ENCODE peak calls at places on chromosomes 7 and 10, in six cellular contexts. One of them, this sample, is unnamed.

GRCh38 chr7:84535584-84536255 is 341.1 kb upstream of the SEMA3A start:
- DNase-seq in K562: no peak
- DNase-seq in prostate gland: no peak
- DNase-seq in spleen: no peak
- DNase-seq in sigmoid colon: no peak
- DNase-seq in pancreas: no peak
- DNase-seq in this sample: no peak

GRCh38 chr7:159038066-159038465 is 106.6 kb downstream of the VIPR2 start:
- DNase-seq in sigmoid colon: peak; percentile 34
- DNase-seq in prostate gland: no peak
- DNase-seq in pancreas: no peak
- DNase-seq in K562: no peak
- DNase-seq in spleen: no peak
- DNase-seq in this sample: peak; percentile 25

GRCh38 chr7:27840314-27840713 is 100.4 kb downstream of the TAX1BP1 start:
- DNase-seq in prostate gland: no peak
- DNase-seq in spleen: no peak
- DNase-seq in K562: no peak
- DNase-seq in sigmoid colon: no peak
- DNase-seq in pancreas: no peak
- DNase-seq in this sample: no peak

GRCh38 chr10:77458986-77459590 is 178.5 kb downstream of the KCNMA1 start:
- DNase-seq in sigmoid colon: no peak
- DNase-seq in spleen: no peak
- DNase-seq in prostate gland: no peak
- DNase-seq in pancreas: no peak
- DNase-seq in K562: no peak
- DNase-seq in this sample: no peak

GRCh38 chr7:91343420-91343819 is 79.2 kb downstream of the FZD1 start:
- DNase-seq in spleen: no peak
- DNase-seq in sigmoid colon: no peak
- DNase-seq in K562: no peak
- DNase-seq in prostate gland: no peak
- DNase-seq in pancreas: no peak
- DNase-seq in this sample: no peak

GRCh38 chr7:127717502-127718125 is 65.6 kb downstream of the SND1 start:
- DNase-seq in K562: no peak
- DNase-seq in pancreas: no peak
- DNase-seq in sigmoid colon: no peak
- DNase-seq in prostate gland: no peak
- DNase-seq in spleen: no peak
- DNase-seq in this sample: no peak

GRCh38 chr7:136687693-136688322 is 180.6 kb upstream of the CHRM2 start:
- DNase-seq in K562: peak; percentile 47
- DNase-seq in spleen: no peak
- DNase-seq in pancreas: no peak
- DNase-seq in prostate gland: no peak
- DNase-seq in sigmoid colon: no peak
- DNase-seq in this sample: no peak

GRCh38 chr7:139426258-139427028 is 57.0 kb downstream of the KLRG2 start:
- DNase-seq in K562: no peak
- DNase-seq in spleen: no peak
- DNase-seq in pancreas: no peak
- DNase-seq in sigmoid colon: no peak
- DNase-seq in prostate gland: no peak
- DNase-seq in this sample: no peak

GRCh38 chr10:125159486-125159931 is 854 bp downstream of the CTBP2 start:
- DNase-seq in pancreas: peak; percentile 40
- DNase-seq in K562: peak; percentile 33
- DNase-seq in spleen: peak; percentile 87
- DNase-seq in prostate gland: no peak
- DNase-seq in sigmoid colon: peak; percentile 66
- DNase-seq in this sample: no peak

GRCh38 chr7:74306737-74307469 is 17.7 kb downstream of the CLIP2 start:
- DNase-seq in prostate gland: peak; percentile 16
- DNase-seq in sigmoid colon: peak; percentile 82
- DNase-seq in K562: peak; percentile 73
- DNase-seq in pancreas: peak; percentile 47
- DNase-seq in spleen: no peak
- DNase-seq in this sample: no peak

GRCh38 chr7:158442260-158442659 is 145.4 kb downstream of the PTPRN2 start:
- DNase-seq in sigmoid colon: no peak
- DNase-seq in K562: peak; percentile 43
- DNase-seq in prostate gland: no peak
- DNase-seq in pancreas: no peak
- DNase-seq in spleen: no peak
- DNase-seq in this sample: no peak

GRCh38 chr7:18927134-18927533 is 190.3 kb downstream of the TWIST1 start:
- DNase-seq in spleen: no peak
- DNase-seq in sigmoid colon: no peak
- DNase-seq in pancreas: no peak
- DNase-seq in K562: no peak
- DNase-seq in prostate gland: no peak
- DNase-seq in this sample: no peak

GRCh38 chr10:3783313-3783689 is 1.7 kb downstream of the KLF6 start:
- DNase-seq in spleen: peak; percentile 91
- DNase-seq in pancreas: peak; percentile 62
- DNase-seq in prostate gland: peak; percentile 52
- DNase-seq in sigmoid colon: peak; percentile 87
- DNase-seq in K562: no peak
- DNase-seq in this sample: peak; percentile 74

GRCh38 chr7:105136221-105136620 is 122.2 kb downstream of the KMT2E start:
- DNase-seq in sigmoid colon: no peak
- DNase-seq in K562: no peak
- DNase-seq in spleen: no peak
- DNase-seq in prostate gland: no peak
- DNase-seq in pancreas: no peak
- DNase-seq in this sample: no peak

GRCh38 chr10:88538038-88538437 is 45.1 kb downstream of the RNLS start:
- DNase-seq in sigmoid colon: no peak
- DNase-seq in spleen: no peak
- DNase-seq in K562: no peak
- DNase-seq in pancreas: no peak
- DNase-seq in prostate gland: no peak
- DNase-seq in this sample: no peak

GRCh38 chr7:51316666-51317581 is at the start of gene COBL:
- DNase-seq in sigmoid colon: peak; percentile 65
- DNase-seq in spleen: no peak
- DNase-seq in prostate gland: peak; percentile 46
- DNase-seq in pancreas: peak; percentile 53
- DNase-seq in K562: peak; percentile 77
- DNase-seq in this sample: no peak

GRCh38 chr7:83119002-83119358 is 43.7 kb downstream of the PCLO start:
- DNase-seq in K562: no peak
- DNase-seq in pancreas: no peak
- DNase-seq in sigmoid colon: no peak
- DNase-seq in prostate gland: no peak
- DNase-seq in spleen: no peak
- DNase-seq in this sample: no peak

GRCh38 chr7:122248472-122248871 is 56.1 kb downstream of the FEZF1 start:
- DNase-seq in prostate gland: no peak
- DNase-seq in sigmoid colon: no peak
- DNase-seq in spleen: no peak
- DNase-seq in K562: no peak
- DNase-seq in pancreas: no peak
- DNase-seq in this sample: no peak

GRCh38 chr10:65798133-65798532 is 1127.7 kb upstream of the LRRTM3 start:
- DNase-seq in pancreas: no peak
- DNase-seq in spleen: no peak
- DNase-seq in prostate gland: no peak
- DNase-seq in K562: no peak
- DNase-seq in sigmoid colon: no peak
- DNase-seq in this sample: no peak

GRCh38 chr10:23192396-23192740 is 256 bp downstream of the PTF1A start:
- DNase-seq in K562: no peak
- DNase-seq in prostate gland: no peak
- DNase-seq in sigmoid colon: no peak
- DNase-seq in pancreas: no peak
- DNase-seq in spleen: no peak
- DNase-seq in this sample: no peak

GRCh38 chr7:116984917-116985316 is 31.6 kb downstream of the ST7 start:
- DNase-seq in sigmoid colon: no peak
- DNase-seq in pancreas: no peak
- DNase-seq in K562: peak; percentile 66
- DNase-seq in spleen: no peak
- DNase-seq in prostate gland: no peak
- DNase-seq in this sample: no peak

GRCh38 chr10:118692911-118693310 is 61.9 kb downstream of the CACUL1 start:
- DNase-seq in sigmoid colon: no peak
- DNase-seq in spleen: no peak
- DNase-seq in prostate gland: no peak
- DNase-seq in pancreas: no peak
- DNase-seq in K562: no peak
- DNase-seq in this sample: no peak

GRCh38 chr10:129707406-129708388 is 240.7 kb downstream of the MGMT start:
- DNase-seq in pancreas: peak; percentile 24
- DNase-seq in spleen: peak; percentile 50
- DNase-seq in prostate gland: peak; percentile 51
- DNase-seq in K562: no peak
- DNase-seq in sigmoid colon: no peak
- DNase-seq in this sample: no peak

GRCh38 chr7:136869006-136869961 is 832 bp downstream of the CHRM2 start:
- DNase-seq in K562: no peak
- DNase-seq in sigmoid colon: peak; percentile 78
- DNase-seq in spleen: peak; percentile 64
- DNase-seq in prostate gland: no peak
- DNase-seq in pancreas: no peak
- DNase-seq in this sample: no peak

GRCh38 chr7:87129332-87129731 is 22.9 kb upstream of the DMTF1 start:
- DNase-seq in sigmoid colon: no peak
- DNase-seq in prostate gland: no peak
- DNase-seq in spleen: no peak
- DNase-seq in pancreas: no peak
- DNase-seq in K562: no peak
- DNase-seq in this sample: no peak

GRCh38 chr10:29160110-29160669 is 128.7 kb upstream of the LYZL1 start:
- DNase-seq in K562: no peak
- DNase-seq in sigmoid colon: no peak
- DNase-seq in prostate gland: no peak
- DNase-seq in spleen: no peak
- DNase-seq in pancreas: no peak
- DNase-seq in this sample: no peak

GRCh38 chr7:116948934-116949333 is 4.4 kb upstream of the ST7 start:
- DNase-seq in spleen: no peak
- DNase-seq in sigmoid colon: no peak
- DNase-seq in K562: no peak
- DNase-seq in prostate gland: no peak
- DNase-seq in pancreas: no peak
- DNase-seq in this sample: no peak

GRCh38 chr10:113320980-113321379 is 231.9 kb upstream of the HABP2 start:
- DNase-seq in pancreas: no peak
- DNase-seq in sigmoid colon: no peak
- DNase-seq in prostate gland: no peak
- DNase-seq in K562: no peak
- DNase-seq in spleen: no peak
- DNase-seq in this sample: peak; percentile 56

GRCh38 chr10:33337335-33337854 is 2.9 kb upstream of the NRP1 start:
- DNase-seq in pancreas: peak; percentile 14
- DNase-seq in K562: no peak
- DNase-seq in prostate gland: no peak
- DNase-seq in sigmoid colon: no peak
- DNase-seq in spleen: no peak
- DNase-seq in this sample: no peak
- TF ChIP-seq CTCF in pancreas: no peak
- TF ChIP-seq CTCF in K562: no peak
- TF ChIP-seq CTCF in prostate gland: no peak
- TF ChIP-seq CTCF in sigmoid colon: peak; percentile 23
- TF ChIP-seq CTCF in spleen: no peak
- TF ChIP-seq CTCF in this sample: no peak

DNA sequence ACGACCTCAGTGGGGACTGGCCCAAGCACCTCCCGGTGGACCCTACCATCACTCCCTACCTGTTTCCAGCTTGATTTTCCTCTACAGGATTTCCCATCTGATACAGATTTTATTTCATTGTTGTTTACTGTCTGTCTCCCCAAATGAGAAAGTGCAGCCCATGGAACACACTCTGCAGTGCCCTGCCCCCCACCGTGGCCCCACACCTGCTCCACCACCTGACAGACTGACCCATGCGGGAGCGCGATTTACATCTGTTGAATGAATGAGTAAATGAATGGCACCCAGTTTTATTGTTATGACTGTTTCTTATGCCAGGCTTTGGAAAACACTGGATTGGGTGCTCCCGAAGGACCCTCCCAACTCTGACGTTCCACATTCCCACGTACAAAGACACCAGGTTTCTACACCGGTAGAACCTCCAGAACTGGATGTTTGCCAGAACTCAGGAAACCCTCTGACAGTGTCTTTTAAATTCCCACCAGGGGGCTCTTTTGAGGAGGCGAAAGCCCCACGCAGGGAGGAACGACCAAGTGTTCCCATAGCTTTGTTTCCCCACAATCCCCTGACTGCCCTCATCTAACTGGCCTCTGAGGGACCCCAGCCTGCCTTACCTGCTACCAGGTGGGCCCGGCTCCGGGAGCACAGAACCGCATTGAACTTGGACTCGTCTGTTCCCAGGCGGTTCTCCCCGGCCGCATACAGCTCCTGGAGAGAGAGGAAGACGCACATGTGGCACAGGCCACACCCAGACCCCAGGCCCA is 29.0 kb downstream of the PLAC9 start:
- DNase-seq in K562: no peak
- DNase-seq in sigmoid colon: no peak
- DNase-seq in spleen: no peak
- DNase-seq in prostate gland: no peak
- DNase-seq in pancreas: no peak
- DNase-seq in this sample: no peak
- TF ChIP-seq CTCF in K562: peak; percentile 54
- TF ChIP-seq CTCF in sigmoid colon: no peak
- TF ChIP-seq CTCF in spleen: no peak
- TF ChIP-seq CTCF in prostate gland: no peak
- TF ChIP-seq CTCF in pancreas: no peak
- TF ChIP-seq CTCF in this sample: no peak

GRCh38 chr7:132872034-132872433 is 209.9 kb downstream of the CHCHD3 start:
- DNase-seq in prostate gland: no peak
- DNase-seq in spleen: no peak
- DNase-seq in sigmoid colon: no peak
- DNase-seq in K562: no peak
- DNase-seq in pancreas: no peak
- DNase-seq in this sample: no peak
- TF ChIP-seq CTCF in prostate gland: no peak
- TF ChIP-seq CTCF in spleen: no peak
- TF ChIP-seq CTCF in sigmoid colon: no peak
- TF ChIP-seq CTCF in K562: no peak
- TF ChIP-seq CTCF in pancreas: no peak
- TF ChIP-seq CTCF in this sample: no peak

GRCh38 chr10:84139126-84140035 is at the start of gene GHITM:
- DNase-seq in pancreas: peak; percentile 98
- DNase-seq in sigmoid colon: peak; percentile 99
- DNase-seq in prostate gland: peak; percentile 99
- DNase-seq in K562: peak; percentile 97
- DNase-seq in spleen: peak; percentile 99
- DNase-seq in this sample: peak; percentile 100
- TF ChIP-seq CTCF in pancreas: peak; percentile 41
- TF ChIP-seq CTCF in sigmoid colon: peak; percentile 62
- TF ChIP-seq CTCF in prostate gland: peak; percentile 24
- TF ChIP-seq CTCF in K562: peak; percentile 38
- TF ChIP-seq CTCF in spleen: peak; percentile 58
- TF ChIP-seq CTCF in this sample: peak; percentile 36

GRCh38 chr7:112951070-112951469 is 135.6 kb downstream of the GPR85 start:
- DNase-seq in prostate gland: no peak
- DNase-seq in pancreas: no peak
- DNase-seq in K562: no peak
- DNase-seq in sigmoid colon: peak; percentile 14
- DNase-seq in spleen: no peak
- DNase-seq in this sample: no peak
- TF ChIP-seq CTCF in prostate gland: no peak
- TF ChIP-seq CTCF in pancreas: no peak
- TF ChIP-seq CTCF in K562: no peak
- TF ChIP-seq CTCF in sigmoid colon: no peak
- TF ChIP-seq CTCF in spleen: no peak
- TF ChIP-seq CTCF in this sample: no peak

This sample was measured in CD14-positive monocyte.